ENCODE peak calls at places on chromosomes 3 and 15, in four cellular contexts. U is body of pancreas, F is germinal center, D is WERI-Rb-1. I is an unnamed sample.

GRCh38 chr3:16390581-16390980 is 122.9 kb downstream of the RFTN1 start:
- DNase-seq in U (no peak), F (no peak), D (no peak), I (no peak)

GRCh38 chr3:138674131-138674530 is 65.6 kb downstream of the FAIM start:
- DNase-seq in U (no peak), F (no peak), D (no peak), I (no peak)

GRCh38 chr3:48503406-48504050 is 446 bp downstream of the SHISA5 start:
- DNase-seq in U (peak), F (no peak), D (no peak), I (peak)

GRCh38 chr3:123907720-123908119 is 23.6 kb upstream of the MYLK start:
- DNase-seq in U (no peak), F (no peak), D (no peak), I (no peak)

GRCh38 chr15:63040509-63040908 is 2.0 kb upstream of the TPM1 start:
- DNase-seq in U (no peak), F (no peak), D (no peak), I (no peak)

GRCh38 chr3:111241960-111242359 is 170.3 kb downstream of the NECTIN3 start:
- DNase-seq in U (no peak), F (no peak), D (no peak), I (no peak)

GRCh38 chr3:95387242-95388021 is 1324.6 kb downstream of the NSUN3 start:
- DNase-seq in U (no peak), F (no peak), D (no peak), I (no peak)

GRCh38 chr3:158700559-158700958 is 28.1 kb upstream of the LXN start:
- DNase-seq in U (no peak), F (no peak), D (no peak), I (peak)

I was measured in adrenal gland.